ENCODE peak calls at places on chromosomes 7 and 10, in ten cellular contexts. One of them, this sample, is unnamed.

GRCh38 chr10:2925631-2926030 is 141.7 kb upstream of the PFKP start:
- DNase-seq in BJ: no peak
- DNase-seq in WTC11: no peak
- DNase-seq in tibial artery: no peak
- DNase-seq in HCT116: no peak
- DNase-seq in coronary artery: no peak
- DNase-seq in A673: peak; percentile 89
- DNase-seq in mammary epithelial cell: no peak
- DNase-seq in fibroblast of mammary gland: peak; percentile 62
- DNase-seq in mesothelial cell of epicardium: no peak
- DNase-seq in this sample: peak; percentile 60

GRCh38 chr10:1591045-1591444 is 146.3 kb downstream of the ADARB2 start:
- DNase-seq in BJ: no peak
- DNase-seq in WTC11: no peak
- DNase-seq in tibial artery: no peak
- DNase-seq in HCT116: no peak
- DNase-seq in coronary artery: peak; percentile 57
- DNase-seq in A673: no peak
- DNase-seq in mammary epithelial cell: no peak
- DNase-seq in fibroblast of mammary gland: no peak
- DNase-seq in mesothelial cell of epicardium: no peak
- DNase-seq in this sample: no peak

GRCh38 chr10:89302628-89303027 is 782 bp downstream of the IFIT2 start:
- DNase-seq in BJ: no peak
- DNase-seq in WTC11: no peak
- DNase-seq in tibial artery: no peak
- DNase-seq in HCT116: no peak
- DNase-seq in coronary artery: no peak
- DNase-seq in A673: no peak
- DNase-seq in mammary epithelial cell: peak; percentile 16
- DNase-seq in fibroblast of mammary gland: no peak
- DNase-seq in mesothelial cell of epicardium: no peak
- DNase-seq in this sample: peak; percentile 44

GRCh38 chr7:113289140-113289740 is 170.9 kb upstream of the SMIM30 start:
- DNase-seq in BJ: no peak
- DNase-seq in WTC11: no peak
- DNase-seq in tibial artery: no peak
- DNase-seq in HCT116: peak; percentile 51
- DNase-seq in coronary artery: no peak
- DNase-seq in A673: peak; percentile 23
- DNase-seq in mammary epithelial cell: peak; percentile 64
- DNase-seq in fibroblast of mammary gland: peak; percentile 65
- DNase-seq in mesothelial cell of epicardium: no peak
- DNase-seq in this sample: peak; percentile 64

GRCh38 chr10:84076540-84077195 is 62.6 kb upstream of the GHITM start:
- DNase-seq in BJ: no peak
- DNase-seq in WTC11: peak; percentile 29
- DNase-seq in tibial artery: no peak
- DNase-seq in HCT116: no peak
- DNase-seq in coronary artery: no peak
- DNase-seq in A673: peak; percentile 5
- DNase-seq in mammary epithelial cell: no peak
- DNase-seq in fibroblast of mammary gland: peak; percentile 53
- DNase-seq in mesothelial cell of epicardium: no peak
- DNase-seq in this sample: peak; percentile 22

GRCh38 chr7:16644624-16644986 is 949 bp downstream of the ANKMY2 start:
- DNase-seq in BJ: no peak
- DNase-seq in WTC11: peak; percentile 24
- DNase-seq in tibial artery: peak; percentile 77
- DNase-seq in HCT116: no peak
- DNase-seq in coronary artery: peak; percentile 79
- DNase-seq in A673: peak; percentile 79
- DNase-seq in mammary epithelial cell: peak; percentile 46
- DNase-seq in fibroblast of mammary gland: peak; percentile 41
- DNase-seq in mesothelial cell of epicardium: peak; percentile 24
- DNase-seq in this sample: peak; percentile 47

GRCh38 chr7:158487546-158488224 is 99.9 kb downstream of the PTPRN2 start:
- DNase-seq in BJ: no peak
- DNase-seq in WTC11: no peak
- DNase-seq in tibial artery: no peak
- DNase-seq in HCT116: no peak
- DNase-seq in coronary artery: no peak
- DNase-seq in A673: no peak
- DNase-seq in mammary epithelial cell: no peak
- DNase-seq in fibroblast of mammary gland: no peak
- DNase-seq in mesothelial cell of epicardium: no peak
- DNase-seq in this sample: no peak

GRCh38 chr7:26046150-26046549 is 105.8 kb upstream of the NFE2L3 start:
- DNase-seq in BJ: no peak
- DNase-seq in WTC11: no peak
- DNase-seq in tibial artery: no peak
- DNase-seq in HCT116: no peak
- DNase-seq in coronary artery: no peak
- DNase-seq in A673: no peak
- DNase-seq in mammary epithelial cell: no peak
- DNase-seq in fibroblast of mammary gland: no peak
- DNase-seq in mesothelial cell of epicardium: no peak
- DNase-seq in this sample: no peak

GRCh38 chr7:68472688-68473087 is 1125.6 kb upstream of the AUTS2 start:
- DNase-seq in BJ: no peak
- DNase-seq in WTC11: no peak
- DNase-seq in tibial artery: no peak
- DNase-seq in HCT116: no peak
- DNase-seq in coronary artery: no peak
- DNase-seq in A673: no peak
- DNase-seq in mammary epithelial cell: no peak
- DNase-seq in fibroblast of mammary gland: no peak
- DNase-seq in mesothelial cell of epicardium: no peak
- DNase-seq in this sample: no peak

GRCh38 chr10:47063858-47064257 is 152.6 kb downstream of the PTPN20 start:
- DNase-seq in BJ: no peak
- DNase-seq in WTC11: no peak
- DNase-seq in tibial artery: no peak
- DNase-seq in HCT116: no peak
- DNase-seq in coronary artery: no peak
- DNase-seq in A673: no peak
- DNase-seq in mammary epithelial cell: no peak
- DNase-seq in fibroblast of mammary gland: no peak
- DNase-seq in mesothelial cell of epicardium: no peak
- DNase-seq in this sample: no peak

GRCh38 chr10:86524225-86524982 is 2.8 kb upstream of the WAPL start:
- DNase-seq in BJ: no peak
- DNase-seq in WTC11: no peak
- DNase-seq in tibial artery: no peak
- DNase-seq in HCT116: no peak
- DNase-seq in coronary artery: no peak
- DNase-seq in A673: no peak
- DNase-seq in mammary epithelial cell: no peak
- DNase-seq in fibroblast of mammary gland: no peak
- DNase-seq in mesothelial cell of epicardium: no peak
- DNase-seq in this sample: no peak

GRCh38 chr10:86522385-86522855 is 828 bp upstream of the WAPL start:
- DNase-seq in BJ: no peak
- DNase-seq in WTC11: no peak
- DNase-seq in tibial artery: no peak
- DNase-seq in HCT116: no peak
- DNase-seq in coronary artery: no peak
- DNase-seq in A673: no peak
- DNase-seq in mammary epithelial cell: peak; percentile 21
- DNase-seq in fibroblast of mammary gland: no peak
- DNase-seq in mesothelial cell of epicardium: no peak
- DNase-seq in this sample: no peak

GRCh38 chr10:86520871-86521619 is 547 bp downstream of the WAPL start:
- DNase-seq in BJ: no peak
- DNase-seq in WTC11: peak; percentile 47
- DNase-seq in tibial artery: peak; percentile 77
- DNase-seq in HCT116: peak; percentile 12
- DNase-seq in coronary artery: peak; percentile 77
- DNase-seq in A673: peak; percentile 47
- DNase-seq in mammary epithelial cell: peak; percentile 56
- DNase-seq in fibroblast of mammary gland: peak; percentile 54
- DNase-seq in mesothelial cell of epicardium: peak; percentile 30
- DNase-seq in this sample: peak; percentile 76

GRCh38 chr10:86521620-86522384 is at the start of gene WAPL:
- DNase-seq in BJ: peak; percentile 61
- DNase-seq in WTC11: peak; percentile 95
- DNase-seq in tibial artery: peak; percentile 98
- DNase-seq in HCT116: peak; percentile 81
- DNase-seq in coronary artery: peak; percentile 96
- DNase-seq in A673: peak; percentile 96
- DNase-seq in mammary epithelial cell: peak; percentile 92
- DNase-seq in fibroblast of mammary gland: peak; percentile 87
- DNase-seq in mesothelial cell of epicardium: peak; percentile 87
- DNase-seq in this sample: peak; percentile 91

DNA sequence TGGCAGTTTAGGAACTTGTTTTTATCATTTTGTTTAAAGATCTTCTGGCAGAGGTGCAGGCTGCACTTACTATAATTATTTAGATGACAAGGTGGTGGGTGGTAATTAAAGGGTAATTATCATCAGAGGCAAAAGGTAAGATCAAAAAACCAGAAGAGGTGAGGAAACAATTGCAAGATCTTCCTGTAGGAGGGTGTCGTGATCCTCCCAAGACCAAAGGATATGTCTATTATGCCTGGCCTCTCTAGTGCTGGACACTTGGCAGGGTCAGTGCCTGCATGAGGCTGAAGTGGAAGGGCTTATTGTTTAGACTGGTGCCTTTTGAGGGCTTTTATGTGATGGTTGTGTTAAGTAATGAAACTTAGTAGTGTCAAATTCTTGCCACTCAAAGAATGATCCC is 1.8 kb upstream of the WAPL start:
- DNase-seq in BJ: no peak
- DNase-seq in WTC11: no peak
- DNase-seq in tibial artery: no peak
- DNase-seq in HCT116: peak; percentile 19
- DNase-seq in coronary artery: no peak
- DNase-seq in A673: no peak
- DNase-seq in mammary epithelial cell: peak; percentile 12
- DNase-seq in fibroblast of mammary gland: peak; percentile 51
- DNase-seq in mesothelial cell of epicardium: no peak
- DNase-seq in this sample: peak; percentile 38
- TF ChIP-seq CTCF in BJ: peak; percentile 40
- TF ChIP-seq CTCF in WTC11: no peak
- TF ChIP-seq CTCF in tibial artery: no peak
- TF ChIP-seq CTCF in HCT116: peak; percentile 41
- TF ChIP-seq CTCF in coronary artery: no peak
- TF ChIP-seq CTCF in A673: no peak
- TF ChIP-seq CTCF in mammary epithelial cell: peak; percentile 45
- TF ChIP-seq CTCF in fibroblast of mammary gland: peak; percentile 43
- TF ChIP-seq CTCF in mesothelial cell of epicardium: no peak
- TF ChIP-seq CTCF in this sample: peak; percentile 57

GRCh38 chr7:150399421-150399820 is 20.3 kb downstream of the ZNF775 start:
- DNase-seq in BJ: no peak
- DNase-seq in WTC11: no peak
- DNase-seq in tibial artery: no peak
- DNase-seq in HCT116: no peak
- DNase-seq in coronary artery: no peak
- DNase-seq in A673: no peak
- DNase-seq in mammary epithelial cell: no peak
- DNase-seq in fibroblast of mammary gland: no peak
- DNase-seq in mesothelial cell of epicardium: no peak
- DNase-seq in this sample: no peak
- TF ChIP-seq CTCF in BJ: no peak
- TF ChIP-seq CTCF in WTC11: no peak
- TF ChIP-seq CTCF in tibial artery: no peak
- TF ChIP-seq CTCF in HCT116: no peak
- TF ChIP-seq CTCF in coronary artery: no peak
- TF ChIP-seq CTCF in A673: no peak
- TF ChIP-seq CTCF in mammary epithelial cell: no peak
- TF ChIP-seq CTCF in fibroblast of mammary gland: no peak
- TF ChIP-seq CTCF in mesothelial cell of epicardium: no peak
- TF ChIP-seq CTCF in this sample: no peak

GRCh38 chr10:69968830-69969229 is 83.8 kb upstream of the MACROH2A2 start:
- DNase-seq in BJ: no peak
- DNase-seq in WTC11: peak; percentile 51
- DNase-seq in tibial artery: no peak
- DNase-seq in HCT116: peak; percentile 13
- DNase-seq in coronary artery: no peak
- DNase-seq in A673: peak; percentile 81
- DNase-seq in mammary epithelial cell: peak; percentile 32
- DNase-seq in fibroblast of mammary gland: peak; percentile 10
- DNase-seq in mesothelial cell of epicardium: no peak
- DNase-seq in this sample: peak; percentile 25
- TF ChIP-seq CTCF in BJ: peak; percentile 36
- TF ChIP-seq CTCF in WTC11: no peak
- TF ChIP-seq CTCF in tibial artery: no peak
- TF ChIP-seq CTCF in HCT116: peak; percentile 32
- TF ChIP-seq CTCF in coronary artery: no peak
- TF ChIP-seq CTCF in A673: peak; percentile 75
- TF ChIP-seq CTCF in mammary epithelial cell: peak; percentile 60
- TF ChIP-seq CTCF in fibroblast of mammary gland: no peak
- TF ChIP-seq CTCF in mesothelial cell of epicardium: no peak
- TF ChIP-seq CTCF in this sample: no peak

GRCh38 chr7:111895049-111895448 is 311.1 kb downstream of the DOCK4 start:
- DNase-seq in BJ: no peak
- DNase-seq in WTC11: no peak
- DNase-seq in tibial artery: no peak
- DNase-seq in HCT116: no peak
- DNase-seq in coronary artery: no peak
- DNase-seq in A673: no peak
- DNase-seq in mammary epithelial cell: no peak
- DNase-seq in fibroblast of mammary gland: no peak
- DNase-seq in mesothelial cell of epicardium: no peak
- DNase-seq in this sample: no peak

GRCh38 chr7:111893190-111893589 is 313.0 kb downstream of the DOCK4 start:
- DNase-seq in BJ: no peak
- DNase-seq in WTC11: no peak
- DNase-seq in tibial artery: no peak
- DNase-seq in HCT116: no peak
- DNase-seq in coronary artery: no peak
- DNase-seq in A673: no peak
- DNase-seq in mammary epithelial cell: no peak
- DNase-seq in fibroblast of mammary gland: no peak
- DNase-seq in mesothelial cell of epicardium: no peak
- DNase-seq in this sample: no peak

GRCh38 chr7:111887734-111888133 is 318.5 kb downstream of the DOCK4 start:
- DNase-seq in BJ: no peak
- DNase-seq in WTC11: no peak
- DNase-seq in tibial artery: no peak
- DNase-seq in HCT116: no peak
- DNase-seq in coronary artery: no peak
- DNase-seq in A673: no peak
- DNase-seq in mammary epithelial cell: no peak
- DNase-seq in fibroblast of mammary gland: no peak
- DNase-seq in mesothelial cell of epicardium: no peak
- DNase-seq in this sample: no peak

GRCh38 chr7:111894518-111894917 is 311.7 kb downstream of the DOCK4 start:
- DNase-seq in BJ: no peak
- DNase-seq in WTC11: no peak
- DNase-seq in tibial artery: no peak
- DNase-seq in HCT116: no peak
- DNase-seq in coronary artery: no peak
- DNase-seq in A673: no peak
- DNase-seq in mammary epithelial cell: no peak
- DNase-seq in fibroblast of mammary gland: no peak
- DNase-seq in mesothelial cell of epicardium: no peak
- DNase-seq in this sample: no peak

DNA sequence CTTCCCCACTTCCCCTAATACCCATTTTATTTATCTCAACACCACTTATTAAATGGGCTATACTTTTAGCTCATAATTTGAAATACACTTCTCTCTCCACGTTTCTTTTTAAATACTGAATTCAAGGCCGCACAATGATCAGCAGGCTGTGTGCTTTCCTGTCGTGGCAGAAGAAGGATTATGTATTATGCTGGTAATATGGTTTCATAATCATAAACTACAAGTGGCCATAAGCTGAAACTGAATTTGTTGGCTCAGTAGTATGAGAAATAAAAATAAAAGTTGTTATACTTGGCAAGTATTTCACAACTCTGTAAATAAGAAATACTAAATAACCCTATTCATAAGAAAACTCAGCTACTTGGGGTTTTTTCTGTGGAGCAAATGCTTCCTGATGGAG is 313.6 kb downstream of the DOCK4 start:
- DNase-seq in BJ: no peak
- DNase-seq in WTC11: no peak
- DNase-seq in tibial artery: no peak
- DNase-seq in HCT116: no peak
- DNase-seq in coronary artery: no peak
- DNase-seq in A673: no peak
- DNase-seq in mammary epithelial cell: no peak
- DNase-seq in fibroblast of mammary gland: no peak
- DNase-seq in mesothelial cell of epicardium: no peak
- DNase-seq in this sample: no peak
- TF ChIP-seq CTCF in BJ: no peak
- TF ChIP-seq CTCF in WTC11: no peak
- TF ChIP-seq CTCF in tibial artery: no peak
- TF ChIP-seq CTCF in HCT116: no peak
- TF ChIP-seq CTCF in coronary artery: no peak
- TF ChIP-seq CTCF in A673: no peak
- TF ChIP-seq CTCF in mammary epithelial cell: no peak
- TF ChIP-seq CTCF in fibroblast of mammary gland: no peak
- TF ChIP-seq CTCF in mesothelial cell of epicardium: no peak
- TF ChIP-seq CTCF in this sample: no peak

This sample was measured in MCF 10A.